ENCODE peak calls at places on chromosomes 12 and 14, in four cellular contexts. P, O, Q and D are unnamed samples.

GRCh38 chr14:100032749-100033148 is 32.5 kb upstream of the EVL start:
- DNase-seq in P (no peak), O (no peak), Q (no peak), D (no peak)

GRCh38 chr12:10364839-10365681 is 24.8 kb downstream of the KLRK1 start:
- DNase-seq in P (peak), O (peak), Q (peak), D (peak)

GRCh38 chr12:107607464-107608392 is 77.9 kb upstream of the PWP1 start:
- DNase-seq in P (peak), O (peak), Q (peak), D (peak)

GRCh38 chr12:22312336-22312735 is 22.2 kb downstream of the ST8SIA1 start:
- DNase-seq in P (peak), O (no peak), Q (no peak), D (peak)

GRCh38 chr14:54796961-54797360 is 105.7 kb downstream of the GCH1 start:
- DNase-seq in P (peak), O (peak), Q (no peak), D (no peak)

GRCh38 chr12:8953773-8954402 is 4.4 kb upstream of the M6PR start:
- DNase-seq in P (no peak), O (no peak), Q (no peak), D (no peak)

GRCh38 chr12:106301611-106302321 is 767 bp upstream of the TCP11L2 start:
- DNase-seq in P (peak), O (peak), Q (peak), D (peak)

GRCh38 chr14:36659822-36660735 is 1.6 kb upstream of the PAX9 start:
- DNase-seq in P (no peak), O (no peak), Q (no peak), D (peak)

GRCh38 chr12:26187429-26187828 is 7.9 kb upstream of the SSPN start:
- DNase-seq in P (no peak), O (no peak), Q (no peak), D (peak)

GRCh38 chr14:89356927-89357326 is 60.1 kb downstream of the FOXN3 start:
- DNase-seq in P (no peak), O (no peak), Q (no peak), D (no peak)

GRCh38 chr14:67268456-67269115 is 27.4 kb downstream of the PALS1 start:
- DNase-seq in P (peak), O (peak), Q (peak), D (peak)

GRCh38 chr14:25041484-25041883 is 8.5 kb downstream of the STXBP6 start:
- DNase-seq in P (no peak), O (no peak), Q (no peak), D (no peak)

GRCh38 chr14:102691763-102692162 is 85.5 kb upstream of the TRAF3 start:
- DNase-seq in P (no peak), O (no peak), Q (no peak), D (no peak)

GRCh38 chr14:36773136-36773540 is 111.5 kb downstream of the PAX9 start:
- DNase-seq in P (peak), O (peak), Q (no peak), D (no peak)

GRCh38 chr14:101039031-101039754 is 135.7 kb upstream of the RTL1 start:
- DNase-seq in P (no peak), O (no peak), Q (no peak), D (no peak)

GRCh38 chr14:102407258-102407657 is 44.5 kb downstream of the TECPR2 start:
- DNase-seq in P (no peak), O (no peak), Q (no peak), D (no peak)

DNA sequence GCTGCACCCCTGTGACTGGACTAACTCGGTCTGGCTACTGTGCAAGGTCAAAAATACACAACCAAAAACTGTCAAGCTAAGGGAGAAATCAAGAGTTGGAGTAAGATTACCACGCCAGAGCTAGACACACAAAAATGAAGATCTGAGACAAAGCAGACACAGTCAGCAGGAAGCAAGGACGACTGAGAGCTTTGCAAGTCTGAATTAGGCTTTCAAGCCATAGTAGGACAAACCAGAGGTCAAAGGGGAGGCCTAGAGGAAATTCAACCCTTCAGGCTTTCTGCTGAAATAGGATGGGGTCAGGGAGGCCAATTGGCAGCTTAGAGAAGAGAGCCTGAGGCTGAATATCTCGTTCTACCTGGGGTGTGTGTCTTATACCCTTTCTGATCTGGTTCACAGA is 117.3 kb downstream of the LLPH start:
- DNase-seq in P (no peak), O (peak), Q (no peak), D (peak)
- H2AFZ ChIP-seq in P (no peak), O (no peak), Q (peak), D (no peak)

DNA sequence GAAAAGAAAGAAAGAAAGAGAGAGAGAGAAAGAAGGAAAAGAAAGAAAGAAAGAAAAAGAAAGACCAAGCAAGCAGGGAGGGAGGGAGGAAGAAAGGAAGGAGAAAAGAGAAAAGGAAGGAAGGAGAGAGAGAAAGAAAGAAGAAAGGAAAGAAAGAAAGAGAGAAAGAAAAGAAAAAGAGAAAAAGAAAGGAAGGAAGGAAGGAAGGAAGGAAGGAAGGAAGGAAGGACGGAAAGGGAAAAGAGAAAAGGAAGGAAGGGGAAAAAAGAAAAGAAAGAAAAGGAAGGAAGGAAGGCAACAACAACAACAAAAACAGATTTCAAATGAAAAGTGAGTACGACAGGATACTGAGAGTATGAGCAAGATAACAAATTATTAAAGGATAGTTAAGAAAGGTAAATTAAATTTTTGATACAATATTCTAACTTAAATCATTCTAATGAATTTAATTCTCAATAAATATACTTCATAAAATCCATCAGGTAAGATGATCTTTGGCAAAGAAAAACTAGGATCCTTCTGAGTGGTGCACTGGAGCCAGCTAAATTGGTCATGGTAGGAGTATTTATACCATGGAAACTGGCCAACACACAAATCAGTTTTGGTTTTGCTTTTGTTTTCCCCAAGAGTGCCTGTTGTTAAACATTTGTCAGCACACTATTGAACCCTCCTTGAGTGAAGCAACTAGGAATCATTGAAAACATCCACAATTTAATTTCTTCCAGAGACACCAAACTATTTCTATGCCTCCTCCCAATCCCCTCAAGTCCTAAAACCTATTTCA is 56.1 kb upstream of the DYRK2 start:
- DNase-seq in P (peak), O (peak), Q (no peak), D (no peak)
- H2AFZ ChIP-seq in P (no peak), O (no peak), Q (no peak), D (no peak)

GRCh38 chr12:49882248-49882850 is 21.4 kb downstream of the FAIM2 start:
- DNase-seq in P (no peak), O (no peak), Q (no peak), D (peak)
- H2AFZ ChIP-seq in P (no peak), O (no peak), Q (no peak), D (peak)

GRCh38 chr12:6065131-6065871 is 59.2 kb downstream of the VWF start:
- DNase-seq in P (no peak), O (no peak), Q (no peak), D (no peak)
- H2AFZ ChIP-seq in P (peak), O (no peak), Q (no peak), D (no peak)